ENCODE peak calls at places on chromosome 2, in six cellular contexts. P is WTC11, E is K562, N is H1, X is GM23338, L is GM12878. R is an unnamed sample.
A peak's percentile ranks its signal among the peaks of the same experiment; 100 is the strongest.

GRCh38 chr2:167018590-167018989 is 130.3 kb downstream of the XIRP2 start:
- DNase-seq in P (no peak), E (no peak), N (no peak), X (no peak), L (no peak), R (no peak)

GRCh38 chr2:119431155-119431975 is at the start of gene TMEM37:
- DNase-seq in P (peak; percentile 79), E (peak; percentile 91), N (peak; percentile 79), X (peak; percentile 92), L (peak; percentile 90), R (peak; percentile 79)

GRCh38 chr2:69559696-69560482 is 83.7 kb downstream of the AAK1 start:
- DNase-seq in P (peak; percentile 18), E (peak; percentile 75), N (no peak), X (peak; percentile 94), L (no peak), R (peak; percentile 86)

GRCh38 chr2:113974727-113975126 is 84.8 kb downstream of the ACTR3 start:
- DNase-seq in P (no peak), E (no peak), N (no peak), X (no peak), L (no peak), R (peak; percentile 90)

GRCh38 chr2:128536925-128537620 is 218.4 kb upstream of the HS6ST1 start:
- DNase-seq in P (peak; percentile 30), E (peak; percentile 57), N (peak; percentile 59), X (peak; percentile 64), L (no peak), R (peak; percentile 80)

GRCh38 chr2:13255485-13255884 is 538.7 kb downstream of the TRIB2 start:
- DNase-seq in P (no peak), E (no peak), N (no peak), X (no peak), L (no peak), R (no peak)

GRCh38 chr2:102101097-102101843 is 41.3 kb upstream of the IL1R1 start:
- DNase-seq in P (no peak), E (no peak), N (no peak), X (no peak), L (no peak), R (no peak)

GRCh38 chr2:200077210-200077650 is 121.8 kb downstream of the MAIP1 start:
- DNase-seq in P (no peak), E (no peak), N (no peak), X (no peak), L (no peak), R (peak; percentile 92)

GRCh38 chr2:221133941-221134340 is 438.2 kb downstream of the EPHA4 start:
- DNase-seq in P (no peak), E (no peak), N (no peak), X (no peak), L (no peak), R (no peak)
- TF ChIP-seq CREB1 in P (no peak), E (no peak), N (no peak), X (no peak), L (no peak), R (no peak)

DNA sequence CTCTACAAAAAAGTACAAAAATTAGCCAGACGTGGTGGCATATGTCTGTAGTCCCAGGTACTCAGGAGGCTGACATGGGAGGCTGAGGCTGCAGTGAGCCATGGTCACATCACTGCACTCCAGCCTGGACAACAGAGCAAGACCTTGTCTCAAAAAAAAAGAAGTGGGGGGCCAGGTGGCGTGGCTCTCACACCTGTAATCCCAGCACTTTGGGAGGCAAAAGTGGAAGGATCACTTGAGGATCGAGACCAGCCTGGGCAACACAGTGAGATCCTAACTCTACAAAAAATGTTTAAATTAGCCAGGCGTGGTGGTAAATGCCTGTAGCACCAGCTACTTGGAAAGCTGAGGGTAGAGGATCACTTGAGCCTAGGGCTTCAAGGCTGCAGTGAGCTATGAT is 23.1 kb downstream of the KCNG3 start:
- DNase-seq in P (no peak), E (no peak), N (no peak), X (no peak), L (no peak), R (no peak)
- TF ChIP-seq CREB1 in P (no peak), E (no peak), N (no peak), X (no peak), L (no peak), R (no peak)

DNA sequence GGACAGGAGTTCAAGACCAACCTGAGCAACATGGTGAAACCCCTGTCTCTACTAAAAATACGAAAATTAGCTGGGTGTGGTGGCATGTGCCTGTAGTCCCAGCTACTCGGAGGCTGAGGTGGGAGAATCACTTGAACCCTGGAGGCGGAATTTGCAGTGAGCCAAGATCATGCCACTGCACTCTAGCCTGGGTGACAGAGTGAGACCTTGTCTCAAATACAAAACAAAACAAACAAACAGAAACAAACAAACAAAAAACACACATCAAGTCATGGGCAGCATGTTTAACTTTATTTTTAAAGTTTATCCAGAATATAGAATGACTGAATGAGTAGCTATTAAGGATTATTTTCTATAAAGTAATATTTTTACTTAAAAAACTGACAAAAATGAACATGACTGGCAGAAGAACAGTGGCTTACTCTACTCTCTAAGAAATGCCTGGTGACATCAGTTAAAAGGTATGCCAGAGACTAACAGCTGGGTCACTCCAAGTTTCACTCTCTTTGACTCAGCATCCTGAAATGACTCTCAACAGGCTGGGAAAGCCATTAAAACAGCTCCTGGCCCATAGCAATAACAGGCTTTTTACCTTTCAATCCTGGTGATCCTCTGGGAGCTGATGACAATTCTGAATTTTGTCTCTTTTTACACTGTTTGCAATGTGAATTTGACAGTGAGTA is 281.6 kb upstream of the STON1 start:
- DNase-seq in P (no peak), E (peak; percentile 19), N (no peak), X (peak; percentile 60), L (peak; percentile 48), R (peak; percentile 77)
- TF ChIP-seq CREB1 in P (no peak), E (no peak), N (no peak), X (no peak), L (peak; percentile 41), R (no peak)

GRCh38 chr2:101063753-101064502 is 61.8 kb downstream of the RPL31 start:
- DNase-seq in P (no peak), E (no peak), N (no peak), X (no peak), L (no peak), R (no peak)
- TF ChIP-seq CREB1 in P (no peak), E (no peak), N (no peak), X (no peak), L (no peak), R (no peak)

GRCh38 chr2:1823187-1824169 is 79.2 kb upstream of the PXDN start:
- DNase-seq in P (peak; percentile 65), E (no peak), N (peak; percentile 80), X (peak; percentile 78), L (no peak), R (no peak)

GRCh38 chr2:1822341-1822740 is 78.0 kb upstream of the PXDN start:
- DNase-seq in P (no peak), E (no peak), N (no peak), X (no peak), L (no peak), R (no peak)

GRCh38 chr2:1818811-1819210 is 74.5 kb upstream of the PXDN start:
- DNase-seq in P (no peak), E (no peak), N (no peak), X (no peak), L (no peak), R (no peak)

GRCh38 chr2:1819396-1819795 is 75.1 kb upstream of the PXDN start:
- DNase-seq in P (no peak), E (no peak), N (no peak), X (no peak), L (no peak), R (no peak)

GRCh38 chr2:1821530-1821929 is 77.2 kb upstream of the PXDN start:
- DNase-seq in P (no peak), E (no peak), N (no peak), X (no peak), L (no peak), R (no peak)
- TF ChIP-seq CREB1 in P (no peak), E (no peak), N (no peak), X (no peak), L (no peak), R (no peak)

DNA sequence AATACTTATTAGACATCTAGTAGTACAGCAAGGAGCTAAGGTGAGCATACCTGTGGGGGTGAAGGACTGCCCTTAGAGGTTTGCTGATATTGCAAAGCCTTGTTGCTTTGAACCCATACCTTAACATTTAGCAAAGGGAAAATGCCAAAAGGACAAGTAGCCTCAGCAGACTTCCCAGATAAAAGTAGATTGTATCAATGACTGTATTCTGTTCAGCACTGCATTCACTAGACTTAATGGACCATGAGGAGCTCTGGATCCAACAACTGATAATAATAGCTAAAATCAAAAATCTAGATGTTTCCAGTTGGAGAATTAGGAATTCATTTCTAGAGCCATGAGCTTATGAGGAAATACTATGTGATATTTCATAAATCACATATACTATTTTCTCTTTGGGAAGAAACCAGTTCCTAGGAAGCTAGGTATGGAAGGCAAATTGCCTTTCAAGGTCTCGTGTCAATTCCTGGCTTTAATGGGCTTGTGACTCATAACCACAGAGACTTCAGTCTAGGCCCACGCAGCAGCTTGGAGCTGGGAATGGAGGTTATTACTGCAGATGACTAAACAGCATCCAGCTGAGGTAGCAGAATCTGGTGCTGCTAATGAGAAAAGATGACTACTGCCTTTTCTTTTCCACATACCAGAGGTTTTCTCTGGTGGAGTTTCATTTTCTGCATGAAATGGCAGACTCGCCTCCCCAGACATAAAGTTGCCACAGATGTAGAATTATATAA is 191.2 kb upstream of the NABP1 start:
- DNase-seq in P (no peak), E (no peak), N (no peak), X (no peak), L (no peak), R (no peak)
- TF ChIP-seq CREB1 in P (no peak), E (no peak), N (no peak), X (no peak), L (no peak), R (no peak)

R was measured in HepG2.